ENCODE peak calls at places on chromosomes 1 and 21, in six cellular contexts. Y, I, W, J, G and M are unnamed samples.

GRCh38 chr21:42678118-42678430 is 24.7 kb downstream of the PDE9A start:
- DNase-seq in G (no peak), J (no peak), Y (no peak), I (no peak), W (no peak), M (no peak)

GRCh38 chr1:25631750-25632495 is 15.3 kb downstream of the MAN1C1 start:
- DNase-seq in J (no peak), I (no peak), G (no peak), Y (no peak), W (no peak), M (no peak)

GRCh38 chr1:231590453-231591198 is 36.0 kb upstream of the DISC1 start:
- DNase-seq in G (peak), W (no peak), Y (peak), I (no peak), J (peak), M (peak)

GRCh38 chr21:43600642-43601397 is 58.5 kb downstream of the HSF2BP start:
- DNase-seq in I (peak), J (peak), W (no peak), Y (no peak), G (peak), M (peak)

GRCh38 chr1:201404722-201405483 is 5.8 kb upstream of the LAD1 start:
- DNase-seq in G (no peak), I (no peak), W (no peak), J (no peak), Y (no peak), M (no peak)

GRCh38 chr1:156074661-156075060 is 7.6 kb downstream of the MEX3A start:
- DNase-seq in Y (no peak), I (no peak), W (no peak), G (no peak), J (no peak), M (no peak)

GRCh38 chr1:212967767-212968166 is 17.4 kb downstream of the VASH2 start:
- DNase-seq in Y (peak), J (peak), W (no peak), G (peak), I (no peak), M (peak)

GRCh38 chr1:9292361-9293240 is at the start of gene SPSB1:
- DNase-seq in G (no peak), W (peak), Y (no peak), I (no peak), J (peak), M (peak)

GRCh38 chr1:228045405-228045804 is 37.1 kb upstream of the ARF1 start:
- DNase-seq in Y (no peak), J (no peak), G (no peak), W (no peak), I (no peak), M (no peak)

GRCh38 chr1:192702212-192702993 is 66.5 kb downstream of the RGS13 start:
- DNase-seq in W (no peak), I (peak), G (peak), Y (peak), J (peak), M (peak)

GRCh38 chr1:160419838-160420169 is 19.4 kb downstream of the VANGL2 start:
- DNase-seq in J (no peak), W (no peak), I (no peak), G (no peak), Y (no peak), M (no peak)

GRCh38 chr1:101697057-101697456 is 299.7 kb downstream of the OLFM3 start:
- DNase-seq in I (no peak), J (no peak), W (no peak), Y (no peak), G (no peak), M (no peak)